ENCODE peak calls at places on chromosomes 2 and 18, in eight cellular contexts. One of them, this sample, is unnamed. For H3K36me3, the result is how much of the 10 kb centered on the place peaks cover.

GRCh38 chr2:127897531-127898187 is 11.9 kb upstream of the AMMECR1L start:
- DNase-seq in uterus: no peak
- DNase-seq in cardiac muscle cell: no peak
- DNase-seq in brain microvascular endothelial cell: no peak
- DNase-seq in heart right ventricle: no peak
- DNase-seq in mammary epithelial cell: no peak
- DNase-seq in MM.1S: no peak
- DNase-seq in psoas muscle: no peak
- DNase-seq in this sample: no peak

GRCh38 chr2:152525277-152525838 is 190.4 kb downstream of the FMNL2 start:
- DNase-seq in uterus: no peak
- DNase-seq in cardiac muscle cell: no peak
- DNase-seq in brain microvascular endothelial cell: peak
- DNase-seq in heart right ventricle: peak
- DNase-seq in mammary epithelial cell: peak
- DNase-seq in MM.1S: no peak
- DNase-seq in psoas muscle: peak
- DNase-seq in this sample: no peak

GRCh38 chr2:233100192-233100998 is 40.3 kb downstream of the INPP5D start:
- DNase-seq in uterus: no peak
- DNase-seq in cardiac muscle cell: no peak
- DNase-seq in brain microvascular endothelial cell: no peak
- DNase-seq in heart right ventricle: no peak
- DNase-seq in mammary epithelial cell: no peak
- DNase-seq in MM.1S: peak
- DNase-seq in psoas muscle: no peak
- DNase-seq in this sample: no peak

GRCh38 chr2:12725238-12726187 is 8.8 kb downstream of the TRIB2 start:
- DNase-seq in uterus: no peak
- DNase-seq in cardiac muscle cell: no peak
- DNase-seq in brain microvascular endothelial cell: no peak
- DNase-seq in heart right ventricle: no peak
- DNase-seq in mammary epithelial cell: no peak
- DNase-seq in MM.1S: peak
- DNase-seq in psoas muscle: no peak
- DNase-seq in this sample: no peak

GRCh38 chr2:165114345-165114943 is 89.4 kb downstream of the SCN3A start:
- DNase-seq in uterus: no peak
- DNase-seq in cardiac muscle cell: no peak
- DNase-seq in brain microvascular endothelial cell: peak
- DNase-seq in heart right ventricle: no peak
- DNase-seq in mammary epithelial cell: peak
- DNase-seq in MM.1S: no peak
- DNase-seq in psoas muscle: no peak
- DNase-seq in this sample: no peak

GRCh38 chr18:79506191-79507075 is 110.7 kb downstream of the NFATC1 start:
- DNase-seq in uterus: peak
- DNase-seq in cardiac muscle cell: no peak
- DNase-seq in brain microvascular endothelial cell: no peak
- DNase-seq in heart right ventricle: peak
- DNase-seq in mammary epithelial cell: no peak
- DNase-seq in MM.1S: no peak
- DNase-seq in psoas muscle: peak
- DNase-seq in this sample: peak

GRCh38 chr2:168652997-168653906 is 149.2 kb upstream of the NOSTRIN start:
- DNase-seq in uterus: no peak
- DNase-seq in cardiac muscle cell: no peak
- DNase-seq in brain microvascular endothelial cell: no peak
- DNase-seq in heart right ventricle: no peak
- DNase-seq in mammary epithelial cell: no peak
- DNase-seq in MM.1S: no peak
- DNase-seq in psoas muscle: no peak
- DNase-seq in this sample: no peak

GRCh38 chr2:72035518-72036172 is 112.0 kb downstream of the CYP26B1 start:
- DNase-seq in uterus: no peak
- DNase-seq in cardiac muscle cell: no peak
- DNase-seq in brain microvascular endothelial cell: peak
- DNase-seq in heart right ventricle: no peak
- DNase-seq in mammary epithelial cell: peak
- DNase-seq in MM.1S: no peak
- DNase-seq in psoas muscle: no peak
- DNase-seq in this sample: no peak

GRCh38 chr2:6784299-6784698 is 81.4 kb downstream of the CMPK2 start:
- DNase-seq in uterus: no peak
- DNase-seq in cardiac muscle cell: no peak
- DNase-seq in brain microvascular endothelial cell: no peak
- DNase-seq in heart right ventricle: no peak
- DNase-seq in mammary epithelial cell: no peak
- DNase-seq in MM.1S: no peak
- DNase-seq in psoas muscle: no peak
- DNase-seq in this sample: no peak

GRCh38 chr2:231187736-231188505 is 10.5 kb upstream of the ARMC9 start:
- DNase-seq in uterus: no peak
- DNase-seq in cardiac muscle cell: no peak
- DNase-seq in brain microvascular endothelial cell: peak
- DNase-seq in heart right ventricle: peak
- DNase-seq in mammary epithelial cell: no peak
- DNase-seq in MM.1S: no peak
- DNase-seq in psoas muscle: no peak
- DNase-seq in this sample: no peak

GRCh38 chr2:147847746-147848391 is 3.0 kb downstream of the ACVR2A start:
- DNase-seq in uterus: no peak
- DNase-seq in cardiac muscle cell: no peak
- DNase-seq in brain microvascular endothelial cell: no peak
- DNase-seq in heart right ventricle: no peak
- DNase-seq in mammary epithelial cell: no peak
- DNase-seq in MM.1S: no peak
- DNase-seq in psoas muscle: no peak
- DNase-seq in this sample: no peak

GRCh38 chr2:122643725-122644329 is 888.4 kb downstream of the TSN start:
- DNase-seq in uterus: no peak
- DNase-seq in cardiac muscle cell: no peak
- DNase-seq in brain microvascular endothelial cell: peak
- DNase-seq in heart right ventricle: peak
- DNase-seq in mammary epithelial cell: peak
- DNase-seq in MM.1S: no peak
- DNase-seq in psoas muscle: no peak
- DNase-seq in this sample: no peak

GRCh38 chr2:120385355-120386127 is 39.6 kb downstream of the INHBB start:
- DNase-seq in uterus: no peak
- DNase-seq in cardiac muscle cell: no peak
- DNase-seq in brain microvascular endothelial cell: no peak
- DNase-seq in heart right ventricle: no peak
- DNase-seq in mammary epithelial cell: no peak
- DNase-seq in MM.1S: no peak
- DNase-seq in psoas muscle: peak
- DNase-seq in this sample: no peak

GRCh38 chr2:233240897-233241296 is 10.6 kb upstream of the ATG16L1 start:
- DNase-seq in uterus: no peak
- DNase-seq in cardiac muscle cell: no peak
- DNase-seq in brain microvascular endothelial cell: no peak
- DNase-seq in heart right ventricle: no peak
- DNase-seq in mammary epithelial cell: peak
- DNase-seq in MM.1S: peak
- DNase-seq in psoas muscle: no peak
- DNase-seq in this sample: no peak

GRCh38 chr2:8346238-8346637 is 335.6 kb upstream of the ID2 start:
- DNase-seq in uterus: no peak
- DNase-seq in cardiac muscle cell: no peak
- DNase-seq in brain microvascular endothelial cell: no peak
- DNase-seq in heart right ventricle: no peak
- DNase-seq in mammary epithelial cell: no peak
- DNase-seq in MM.1S: no peak
- DNase-seq in psoas muscle: no peak
- DNase-seq in this sample: no peak

GRCh38 chr2:213861638-213862037 is 549.2 kb upstream of the VWC2L start:
- DNase-seq in uterus: no peak
- DNase-seq in cardiac muscle cell: no peak
- DNase-seq in brain microvascular endothelial cell: no peak
- DNase-seq in heart right ventricle: no peak
- DNase-seq in mammary epithelial cell: no peak
- DNase-seq in MM.1S: no peak
- DNase-seq in psoas muscle: no peak
- DNase-seq in this sample: no peak

GRCh38 chr2:76867854-76868253 is 654.3 kb downstream of the LRRTM4 start:
- DNase-seq in uterus: no peak
- DNase-seq in cardiac muscle cell: no peak
- DNase-seq in brain microvascular endothelial cell: peak
- DNase-seq in heart right ventricle: no peak
- DNase-seq in mammary epithelial cell: peak
- DNase-seq in MM.1S: no peak
- DNase-seq in psoas muscle: no peak
- DNase-seq in this sample: no peak

GRCh38 chr2:120203341-120204021 is 19.7 kb downstream of the TMEM185B start:
- DNase-seq in uterus: no peak
- DNase-seq in cardiac muscle cell: no peak
- DNase-seq in brain microvascular endothelial cell: no peak
- DNase-seq in heart right ventricle: no peak
- DNase-seq in mammary epithelial cell: peak
- DNase-seq in MM.1S: no peak
- DNase-seq in psoas muscle: no peak
- DNase-seq in this sample: no peak

GRCh38 chr2:201500534-201500933 is 49.0 kb downstream of the STRADB start:
- DNase-seq in uterus: no peak
- DNase-seq in cardiac muscle cell: no peak
- DNase-seq in brain microvascular endothelial cell: peak
- DNase-seq in heart right ventricle: no peak
- DNase-seq in mammary epithelial cell: peak
- DNase-seq in MM.1S: no peak
- DNase-seq in psoas muscle: no peak
- DNase-seq in this sample: no peak

DNA sequence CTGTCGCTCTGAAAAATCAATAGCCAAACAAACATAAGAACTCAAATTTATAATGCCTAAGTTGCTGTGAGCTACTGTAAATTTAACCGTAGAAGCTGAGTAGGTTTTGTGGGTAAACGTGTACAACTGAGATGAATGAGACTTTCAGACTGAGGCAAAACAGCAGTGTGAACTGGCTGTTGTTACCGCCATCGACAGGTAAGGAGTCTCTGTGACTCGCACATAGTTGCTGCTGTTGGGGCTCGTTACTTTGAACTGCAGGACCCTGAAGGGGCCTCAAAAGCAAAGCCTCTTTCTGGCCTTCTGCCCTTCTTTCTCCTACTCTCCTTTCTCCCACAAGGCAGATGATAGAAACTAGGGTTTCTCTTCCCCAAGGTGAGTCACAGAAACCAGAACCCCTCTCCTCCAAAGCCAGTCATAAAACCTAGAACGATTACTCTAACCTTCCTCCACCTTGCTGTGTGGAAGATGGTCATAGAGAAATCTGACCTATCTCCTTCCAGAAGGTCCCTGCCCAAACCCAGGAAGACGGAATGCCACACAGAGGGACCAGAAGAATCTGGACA is 101.2 kb downstream of the DLGAP1 start:
- DNase-seq in uterus: no peak
- DNase-seq in cardiac muscle cell: no peak
- DNase-seq in brain microvascular endothelial cell: no peak
- DNase-seq in heart right ventricle: no peak
- DNase-seq in mammary epithelial cell: no peak
- DNase-seq in MM.1S: no peak
- DNase-seq in psoas muscle: no peak
- DNase-seq in this sample: no peak
- H3K36me3 ChIP-seq in uterus: under half
- H3K36me3 ChIP-seq in cardiac muscle cell: under half
- H3K36me3 ChIP-seq in brain microvascular endothelial cell: under half
- H3K36me3 ChIP-seq in heart right ventricle: under half
- H3K36me3 ChIP-seq in mammary epithelial cell: under half
- H3K36me3 ChIP-seq in MM.1S: under half
- H3K36me3 ChIP-seq in psoas muscle: under half
- H3K36me3 ChIP-seq in this sample: under half

DNA sequence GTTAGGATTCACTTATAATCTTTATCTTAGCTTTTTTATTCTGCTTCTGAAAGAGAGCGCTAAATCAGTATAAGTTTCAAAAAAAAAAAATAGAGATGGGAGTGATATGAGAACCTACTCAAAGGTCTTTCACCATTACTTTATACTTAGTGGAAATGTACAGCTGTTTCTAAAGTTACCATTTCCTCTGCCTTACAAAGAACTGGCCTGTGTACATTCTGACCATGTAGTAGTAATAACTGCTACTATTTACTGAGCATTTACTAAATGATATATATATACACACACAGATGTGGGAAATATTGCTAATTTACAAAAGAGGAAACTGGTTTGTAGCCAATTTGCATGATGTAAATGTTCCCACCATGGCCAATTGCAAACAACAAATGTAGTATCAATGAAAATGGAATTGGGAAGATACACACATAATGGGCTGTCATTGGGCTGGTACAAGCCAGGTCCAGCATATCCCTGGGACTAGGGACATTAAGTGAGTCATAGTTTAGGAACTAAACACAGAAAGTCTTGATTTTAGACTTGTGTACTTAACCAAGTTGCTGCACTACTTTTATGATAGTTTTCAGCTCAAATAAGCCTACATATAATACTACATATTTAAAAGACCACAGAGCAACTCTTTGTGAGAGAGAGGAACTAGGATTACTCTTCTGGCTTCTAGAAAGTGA is 67.1 kb downstream of the DYNC1I2 start:
- DNase-seq in uterus: no peak
- DNase-seq in cardiac muscle cell: no peak
- DNase-seq in brain microvascular endothelial cell: no peak
- DNase-seq in heart right ventricle: no peak
- DNase-seq in mammary epithelial cell: no peak
- DNase-seq in MM.1S: no peak
- DNase-seq in psoas muscle: no peak
- DNase-seq in this sample: no peak
- H3K36me3 ChIP-seq in uterus: under half
- H3K36me3 ChIP-seq in cardiac muscle cell: under half
- H3K36me3 ChIP-seq in brain microvascular endothelial cell: under half
- H3K36me3 ChIP-seq in heart right ventricle: half or more
- H3K36me3 ChIP-seq in mammary epithelial cell: under half
- H3K36me3 ChIP-seq in MM.1S: under half
- H3K36me3 ChIP-seq in psoas muscle: under half
- H3K36me3 ChIP-seq in this sample: under half

GRCh38 chr2:101889460-101890098 is 102.2 kb upstream of the IL1R2 start:
- DNase-seq in uterus: no peak
- DNase-seq in cardiac muscle cell: no peak
- DNase-seq in brain microvascular endothelial cell: no peak
- DNase-seq in heart right ventricle: no peak
- DNase-seq in mammary epithelial cell: no peak
- DNase-seq in MM.1S: no peak
- DNase-seq in psoas muscle: no peak
- DNase-seq in this sample: no peak
- H3K36me3 ChIP-seq in uterus: under half
- H3K36me3 ChIP-seq in cardiac muscle cell: under half
- H3K36me3 ChIP-seq in brain microvascular endothelial cell: half or more
- H3K36me3 ChIP-seq in heart right ventricle: half or more
- H3K36me3 ChIP-seq in mammary epithelial cell: half or more
- H3K36me3 ChIP-seq in MM.1S: under half
- H3K36me3 ChIP-seq in psoas muscle: under half
- H3K36me3 ChIP-seq in this sample: under half

DNA sequence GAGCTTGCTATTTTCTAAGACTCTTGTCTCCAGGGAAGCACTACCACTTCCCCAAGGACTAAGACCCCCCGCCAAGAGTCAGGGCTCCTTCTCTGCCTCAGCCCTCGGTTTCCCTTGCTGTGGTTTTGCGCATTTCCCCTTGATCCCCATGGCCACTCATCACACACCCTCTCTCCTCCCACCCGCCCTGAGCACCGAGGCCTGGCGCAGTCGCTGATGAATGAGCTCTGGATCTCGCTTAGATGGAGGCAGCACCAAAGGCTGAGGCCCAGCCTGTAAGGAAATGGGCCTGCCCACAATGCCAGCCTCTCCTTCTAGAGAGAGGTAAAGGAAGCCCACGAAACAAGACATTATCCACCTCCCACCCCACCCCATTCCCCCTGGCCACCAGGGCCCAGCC is 96.9 kb downstream of the TNS1 start:
- DNase-seq in uterus: peak
- DNase-seq in cardiac muscle cell: no peak
- DNase-seq in brain microvascular endothelial cell: no peak
- DNase-seq in heart right ventricle: no peak
- DNase-seq in mammary epithelial cell: no peak
- DNase-seq in MM.1S: no peak
- DNase-seq in psoas muscle: peak
- DNase-seq in this sample: no peak
- H3K36me3 ChIP-seq in uterus: under half
- H3K36me3 ChIP-seq in cardiac muscle cell: under half
- H3K36me3 ChIP-seq in brain microvascular endothelial cell: under half
- H3K36me3 ChIP-seq in heart right ventricle: under half
- H3K36me3 ChIP-seq in mammary epithelial cell: under half
- H3K36me3 ChIP-seq in MM.1S: under half
- H3K36me3 ChIP-seq in psoas muscle: under half
- H3K36me3 ChIP-seq in this sample: under half